ENCODE peak calls at places on chromosome 13, in five cellular contexts. G is GM13976; M is activated effector memory CD4-positive, alpha-beta T cell treated with anti-CD3 and anti-CD28 coated beads, Interleukin-2, amount 50 U/mL, for 16 hours; H is SK-MEL-5; D is sciatic nerve. R is an unnamed sample.

GRCh38 chr13:47067296-47067695 is 170.4 kb upstream of the HTR2A start:
- DNase-seq in G (no peak), D (no peak), M (no peak), H (no peak), R (no peak)

GRCh38 chr13:78147905-78148304 is 229.3 kb upstream of the EDNRB start:
- DNase-seq in G (no peak), H (no peak), M (no peak), D (no peak), R (no peak)

GRCh38 chr13:50677687-50678463 is 165.6 kb downstream of the DLEU7 start:
- DNase-seq in D (no peak), M (no peak), H (peak; percentile 95), G (no peak), R (no peak)

GRCh38 chr13:98099627-98100026 is 43.3 kb upstream of the FARP1 start:
- DNase-seq in G (no peak), D (no peak), H (no peak), M (no peak), R (no peak)

GRCh38 chr13:51534075-51534817 is 50.0 kb upstream of the WDFY2 start:
- DNase-seq in D (no peak), H (peak; percentile 54), M (peak; percentile 71), G (no peak), R (no peak)

GRCh38 chr13:57629821-57630235 is 1.7 kb upstream of the PCDH17 start:
- DNase-seq in M (peak; percentile 77), H (peak; percentile 95), D (peak; percentile 87), G (peak; percentile 41), R (peak; percentile 20)

GRCh38 chr13:99326012-99326411 is 18.8 kb upstream of the GPR183 start:
- DNase-seq in H (no peak), M (no peak), D (no peak), G (no peak), R (no peak)

GRCh38 chr13:59531571-59532091 is 632.1 kb downstream of the DIAPH3 start:
- DNase-seq in H (peak; percentile 12), D (peak; percentile 91), G (no peak), M (no peak), R (no peak)

GRCh38 chr13:29993716-29994488 is 143.5 kb upstream of the UBL3 start:
- DNase-seq in G (no peak), D (no peak), H (no peak), M (no peak), R (no peak)

GRCh38 chr13:51601601-51602348 is 17.5 kb downstream of the WDFY2 start:
- DNase-seq in D (no peak), M (no peak), G (no peak), H (no peak), R (no peak)

GRCh38 chr13:38429916-38430315 is 80.3 kb downstream of the UFM1 start:
- DNase-seq in D (no peak), G (no peak), H (no peak), M (no peak), R (no peak)